ENCODE peak calls at places on chromosomes 1 and 21, in six cellular contexts. O is adrenal gland, S is tibial artery, K is upper lobe of right lung, C is A549, Y is stomach. I is an unnamed sample. For H3K9me3, the result is how much of the 10 kb centered on the place peaks cover.

GRCh38 chr21:41600556-41600955 is 92.6 kb upstream of the TMPRSS2 start:
- DNase-seq in O (no peak), S (no peak), Y (no peak), C (no peak), K (peak), I (peak)

GRCh38 chr21:42269382-42269781 is 45.8 kb downstream of the TFF3 start:
- DNase-seq in S (no peak), O (no peak), K (no peak), C (no peak), Y (no peak), I (no peak)

GRCh38 chr1:11858968-11859871 is 475 bp upstream of the NPPB start:
- DNase-seq in C (peak), S (no peak), K (peak), O (peak), Y (peak), I (peak)

GRCh38 chr1:35447278-35447677 is 109.9 kb downstream of the KIAA0319L start:
- DNase-seq in C (no peak), O (no peak), S (no peak), Y (no peak), K (no peak), I (no peak)

GRCh38 chr1:204726478-204726877 is 40.9 kb upstream of the LRRN2 start:
- DNase-seq in C (peak), K (no peak), O (no peak), S (no peak), Y (no peak), I (no peak)

GRCh38 chr1:160830321-160831153 is 32.1 kb downstream of the CD244 start:
- DNase-seq in S (peak), Y (peak), C (peak), O (peak), K (peak), I (peak)

GRCh38 chr1:242055921-242056320 is 57.0 kb upstream of the MAP1LC3C start:
- DNase-seq in C (no peak), O (no peak), S (no peak), Y (no peak), K (no peak), I (no peak)

GRCh38 chr21:15015622-15016471 is 49.0 kb downstream of the NRIP1 start:
- DNase-seq in O (no peak), S (no peak), C (peak), K (no peak), Y (no peak), I (no peak)

GRCh38 chr1:169119405-169119804 is 12.9 kb downstream of the ATP1B1 start:
- DNase-seq in Y (no peak), S (no peak), C (peak), K (no peak), O (no peak), I (no peak)

GRCh38 chr1:85801520-85801919 is 93.3 kb upstream of the ZNHIT6 start:
- DNase-seq in Y (no peak), S (no peak), K (no peak), O (no peak), C (peak), I (no peak)

GRCh38 chr1:109895720-109896504 is 14.7 kb upstream of the CSF1 start:
- DNase-seq in Y (no peak), O (peak), S (peak), K (no peak), C (no peak), I (no peak)

GRCh38 chr1:245742891-245743290 is 588.1 kb downstream of the KIF26B start:
- DNase-seq in Y (no peak), S (no peak), O (no peak), C (no peak), K (no peak), I (no peak)

DNA sequence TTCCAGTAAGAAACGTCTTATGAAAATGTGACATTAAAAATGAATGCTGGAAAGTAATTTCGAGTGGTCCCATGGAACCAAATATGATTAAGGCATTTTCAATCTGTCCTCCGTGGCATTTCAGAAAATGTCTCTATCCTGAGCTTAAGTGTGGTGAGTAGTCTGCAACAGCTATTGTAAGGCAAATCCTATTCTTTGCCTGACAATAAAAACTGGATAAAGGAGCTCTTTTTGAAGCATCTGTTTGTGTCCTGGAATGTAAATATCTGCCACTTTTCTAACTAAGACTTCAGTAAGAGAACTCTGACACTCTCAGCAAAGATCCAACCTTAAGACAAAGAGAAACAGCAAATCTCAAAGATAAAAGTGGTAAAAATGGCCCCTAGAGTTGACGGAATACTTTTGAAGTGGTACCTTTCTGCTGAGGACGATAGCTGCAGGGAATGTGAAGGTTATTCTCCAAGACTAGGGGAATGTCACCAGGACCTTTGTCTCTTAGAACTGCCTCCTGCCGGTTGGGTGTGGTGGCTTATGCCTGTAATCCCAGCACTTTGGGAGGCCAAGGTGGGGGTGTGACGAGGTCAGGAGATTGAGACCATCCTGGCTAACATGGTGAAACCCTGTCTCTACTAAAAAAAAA is 486.7 kb upstream of the ZP4 start:
- DNase-seq in O (no peak), K (no peak), S (no peak), Y (no peak), C (no peak), I (peak)
- H3K9me3 ChIP-seq in O (under half), K (under half), S (under half), Y (under half), C (under half), I (under half)

DNA sequence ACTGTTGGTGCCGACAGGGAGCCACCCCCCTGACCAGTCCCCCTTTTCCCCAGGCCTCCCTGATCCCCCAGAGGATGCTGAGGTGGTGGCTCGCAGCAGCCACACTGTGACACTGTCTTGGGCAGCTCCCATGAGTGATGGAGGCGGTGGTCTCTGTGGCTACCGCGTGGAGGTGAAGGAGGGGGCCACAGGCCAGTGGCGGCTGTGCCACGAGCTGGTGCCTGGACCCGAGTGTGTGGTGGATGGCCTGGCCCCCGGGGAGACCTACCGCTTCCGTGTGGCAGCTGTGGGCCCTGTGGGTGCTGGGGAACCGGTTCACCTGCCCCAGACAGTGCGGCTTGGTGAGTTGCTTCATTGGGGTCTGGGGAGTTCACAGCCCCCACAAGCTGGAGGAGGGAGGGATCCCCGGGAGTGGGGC is 89.2 kb downstream of the TRIM11 start:
- DNase-seq in K (peak), Y (no peak), O (no peak), S (no peak), C (no peak), I (peak)
- H3K27ac ChIP-seq in K (no peak), Y (no peak), O (no peak), S (no peak), C (no peak), I (no peak)

GRCh38 chr1:8831329-8831728 is 13.9 kb upstream of the RERE start:
- DNase-seq in C (no peak), S (no peak), O (no peak), Y (no peak), K (no peak), I (peak)
- TF ChIP-seq CTCF in C (no peak), S (no peak), O (no peak), Y (no peak), K (peak), I (peak)

DNA sequence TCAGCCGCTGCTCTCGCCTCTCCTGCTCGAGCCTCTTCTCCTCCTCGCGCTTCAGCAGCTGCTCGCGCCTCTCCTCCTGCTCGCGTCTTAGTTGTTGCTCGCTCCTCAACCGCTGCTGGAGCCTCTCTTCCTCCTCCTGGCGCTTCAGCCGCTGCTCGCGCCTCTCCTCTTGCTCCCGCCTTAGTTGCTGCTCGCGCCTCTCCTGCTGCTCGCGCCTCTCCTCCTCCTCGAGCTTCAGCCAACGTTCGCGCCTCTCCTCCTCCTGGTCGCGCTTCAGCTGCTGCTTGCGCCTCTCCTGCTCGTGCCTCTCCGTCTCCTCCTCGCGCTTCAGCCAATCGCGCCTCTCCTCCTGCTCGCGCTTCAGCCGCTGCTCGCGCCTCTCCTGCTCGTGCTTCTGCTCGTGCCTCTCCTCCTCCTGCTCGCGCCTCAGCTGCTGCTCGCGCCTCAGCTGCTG is 3.7 kb downstream of the TCHH start:
- DNase-seq in O (no peak), K (no peak), C (peak), Y (no peak), S (no peak), I (peak)
- H3K9me3 ChIP-seq in O (under half), K (under half), C (under half), Y (under half), S (under half), I (under half)

GRCh38 chr1:182549346-182549745 is 39.7 kb downstream of the RNASEL start:
- DNase-seq in S (no peak), O (no peak), K (no peak), Y (no peak), C (no peak), I (no peak)
- H3K27ac ChIP-seq in S (no peak), O (no peak), K (no peak), Y (no peak), C (no peak), I (no peak)

DNA sequence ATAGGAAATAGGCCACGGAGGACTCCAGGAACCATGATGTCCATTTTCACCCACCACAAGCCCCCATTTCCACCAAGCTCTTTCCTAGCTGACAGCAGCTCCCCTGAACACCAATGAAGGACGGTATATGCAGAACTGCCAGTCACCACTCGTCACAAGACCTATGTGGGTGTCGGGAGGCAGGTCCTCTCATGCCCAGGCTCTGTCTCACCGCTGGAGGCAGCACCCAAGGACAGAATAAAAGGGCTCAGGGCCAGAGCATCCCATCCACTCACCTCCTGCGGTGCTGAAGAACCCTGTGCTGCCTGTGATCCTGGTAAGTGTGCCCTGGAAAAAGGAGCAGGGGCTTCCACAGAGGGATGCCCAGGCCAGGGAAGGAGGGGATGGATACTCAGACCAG is at the start of gene LCE1F:
- DNase-seq in Y (no peak), O (no peak), K (no peak), C (peak), S (no peak), I (no peak)
- TF ChIP-seq CTCF in Y (no peak), O (no peak), K (no peak), C (no peak), S (no peak), I (no peak)

GRCh38 chr1:42240964-42241755 is 76.6 kb upstream of the GUCA2A start:
- DNase-seq in Y (no peak), C (no peak), K (no peak), S (no peak), O (no peak), I (no peak)
- H3K9me3 ChIP-seq in Y (under half), C (under half), K (under half), S (under half), O (under half), I (under half)

DNA sequence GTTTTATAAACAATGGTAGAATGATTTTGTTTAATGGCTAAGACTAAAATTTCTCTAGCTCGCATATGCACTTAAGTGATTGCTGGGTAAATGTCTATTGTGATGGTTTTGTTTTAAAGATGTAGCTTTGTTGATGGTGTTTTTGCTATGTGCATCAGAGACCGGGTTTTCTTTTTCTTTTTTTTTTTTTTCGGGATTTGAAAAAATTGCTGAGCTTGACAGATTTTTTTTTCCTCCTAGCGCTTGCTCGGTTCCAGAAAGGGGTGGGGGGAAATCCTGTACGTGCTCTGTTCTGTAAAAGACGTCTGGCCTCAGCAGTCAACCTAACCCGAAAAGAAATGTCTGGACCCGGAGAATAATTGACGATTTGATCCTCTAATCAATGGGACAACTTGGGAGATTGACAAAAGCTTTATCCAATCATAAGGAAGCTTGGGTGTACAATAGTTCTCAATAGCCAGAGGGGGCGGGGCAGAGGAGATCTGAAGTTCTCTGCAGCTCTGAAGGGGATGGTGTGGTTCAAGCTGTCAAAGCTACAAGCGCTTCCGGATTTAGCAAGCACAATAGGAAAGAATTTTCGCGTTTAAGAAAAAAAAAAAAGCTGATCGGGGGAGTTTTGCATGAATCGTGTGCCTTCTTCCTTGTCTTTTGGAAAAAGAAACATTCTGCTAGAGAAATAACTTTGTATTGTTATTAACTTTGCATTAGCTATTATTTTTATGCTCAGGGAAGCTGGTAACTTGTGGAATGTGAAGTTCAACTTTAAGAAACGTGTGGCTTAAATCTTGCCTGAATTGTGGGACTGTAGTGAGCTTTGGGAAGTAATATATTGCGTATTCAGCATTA is 4.5 kb upstream of the NFIA start:
- DNase-seq in C (peak), S (peak), K (peak), Y (peak), O (peak), I (peak)
- H3K27ac ChIP-seq in C (peak), S (peak), K (peak), Y (peak), O (peak), I (peak)

GRCh38 chr1:203216274-203217138 is 13.0 kb downstream of the CHIT1 start:
- DNase-seq in Y (peak), C (peak), K (no peak), O (peak), S (peak), I (peak)
- TF ChIP-seq CTCF in Y (peak), C (peak), K (peak), O (peak), S (peak), I (peak)

GRCh38 chr1:4345126-4345525 is 309.3 kb upstream of the AJAP1 start:
- DNase-seq in O (no peak), C (no peak), K (no peak), Y (no peak), S (no peak), I (no peak)
- H3K9me3 ChIP-seq in O (under half), C (under half), K (under half), Y (under half), S (under half), I (under half)